ENCODE peak calls at places on chromosome 4, in nine cellular contexts. One of them, this sample, is unnamed.
A peak's percentile ranks its signal among the peaks of the same experiment; 100 is the strongest.

GRCh38 chr4:182863501-182863900 is 53.7 kb downstream of the DCTD start:
- DNase-seq in HCT116: no peak
- DNase-seq in sigmoid colon: no peak
- DNase-seq in breast epithelium: no peak
- DNase-seq in testis: no peak
- DNase-seq in heart left ventricle: no peak
- DNase-seq in IMR-90: no peak
- DNase-seq in tibial nerve: no peak
- DNase-seq in body of pancreas: no peak
- DNase-seq in this sample: no peak

GRCh38 chr4:69984030-69984443 is 11.7 kb upstream of the STATH start:
- DNase-seq in IMR-90: no peak
- DNase-seq in body of pancreas: peak; percentile 67
- DNase-seq in tibial nerve: no peak
- DNase-seq in heart left ventricle: no peak
- DNase-seq in sigmoid colon: peak; percentile 58
- DNase-seq in HCT116: no peak
- DNase-seq in breast epithelium: no peak
- DNase-seq in testis: no peak
- DNase-seq in this sample: no peak

GRCh38 chr4:1971456-1972200 is 37.1 kb downstream of the NELFA start:
- DNase-seq in HCT116: no peak
- DNase-seq in testis: no peak
- DNase-seq in heart left ventricle: no peak
- DNase-seq in breast epithelium: no peak
- DNase-seq in tibial nerve: no peak
- DNase-seq in body of pancreas: no peak
- DNase-seq in sigmoid colon: peak; percentile 44
- DNase-seq in IMR-90: no peak
- DNase-seq in this sample: no peak

GRCh38 chr4:128649575-128650205 is 159.8 kb upstream of the JADE1 start:
- DNase-seq in breast epithelium: no peak
- DNase-seq in testis: no peak
- DNase-seq in IMR-90: peak; percentile 77
- DNase-seq in tibial nerve: no peak
- DNase-seq in heart left ventricle: no peak
- DNase-seq in body of pancreas: peak; percentile 30
- DNase-seq in HCT116: no peak
- DNase-seq in sigmoid colon: no peak
- DNase-seq in this sample: peak; percentile 6

GRCh38 chr4:55378617-55379467 is 16.9 kb upstream of the TMEM165 start:
- DNase-seq in tibial nerve: no peak
- DNase-seq in HCT116: peak; percentile 60
- DNase-seq in IMR-90: no peak
- DNase-seq in testis: no peak
- DNase-seq in sigmoid colon: no peak
- DNase-seq in breast epithelium: peak; percentile 66
- DNase-seq in heart left ventricle: no peak
- DNase-seq in body of pancreas: peak; percentile 76
- DNase-seq in this sample: no peak

GRCh38 chr4:138177278-138177968 is 64.7 kb downstream of the SLC7A11 start:
- DNase-seq in tibial nerve: no peak
- DNase-seq in sigmoid colon: no peak
- DNase-seq in body of pancreas: no peak
- DNase-seq in HCT116: no peak
- DNase-seq in IMR-90: no peak
- DNase-seq in heart left ventricle: no peak
- DNase-seq in breast epithelium: no peak
- DNase-seq in testis: no peak
- DNase-seq in this sample: no peak

GRCh38 chr4:54913751-54914526 is 211.5 kb downstream of the KDR start:
- DNase-seq in body of pancreas: no peak
- DNase-seq in heart left ventricle: no peak
- DNase-seq in HCT116: no peak
- DNase-seq in IMR-90: no peak
- DNase-seq in sigmoid colon: no peak
- DNase-seq in breast epithelium: no peak
- DNase-seq in testis: no peak
- DNase-seq in tibial nerve: no peak
- DNase-seq in this sample: no peak

GRCh38 chr4:7647932-7648812 is 213.4 kb upstream of the PSAPL1 start:
- DNase-seq in HCT116: no peak
- DNase-seq in body of pancreas: no peak
- DNase-seq in sigmoid colon: peak; percentile 70
- DNase-seq in tibial nerve: no peak
- DNase-seq in breast epithelium: no peak
- DNase-seq in IMR-90: peak; percentile 80
- DNase-seq in heart left ventricle: peak; percentile 52
- DNase-seq in testis: no peak
- DNase-seq in this sample: peak; percentile 67

GRCh38 chr4:92305148-92305877 is 1.5 kb downstream of the GRID2 start:
- DNase-seq in breast epithelium: peak; percentile 51
- DNase-seq in HCT116: peak; percentile 22
- DNase-seq in heart left ventricle: peak; percentile 39
- DNase-seq in tibial nerve: no peak
- DNase-seq in body of pancreas: peak; percentile 66
- DNase-seq in sigmoid colon: no peak
- DNase-seq in testis: peak; percentile 71
- DNase-seq in IMR-90: peak; percentile 32
- DNase-seq in this sample: no peak

GRCh38 chr4:89939994-89940393 is 45.3 kb downstream of the MMRN1 start:
- DNase-seq in testis: peak; percentile 43
- DNase-seq in sigmoid colon: no peak
- DNase-seq in tibial nerve: no peak
- DNase-seq in body of pancreas: peak; percentile 56
- DNase-seq in HCT116: no peak
- DNase-seq in heart left ventricle: peak; percentile 30
- DNase-seq in IMR-90: no peak
- DNase-seq in breast epithelium: no peak
- DNase-seq in this sample: no peak

GRCh38 chr4:111283066-111283677 is 660.3 kb upstream of the PITX2 start:
- DNase-seq in HCT116: peak; percentile 65
- DNase-seq in body of pancreas: peak; percentile 76
- DNase-seq in sigmoid colon: peak; percentile 52
- DNase-seq in tibial nerve: peak; percentile 20
- DNase-seq in heart left ventricle: no peak
- DNase-seq in testis: peak; percentile 85
- DNase-seq in IMR-90: peak; percentile 57
- DNase-seq in breast epithelium: peak; percentile 63
- DNase-seq in this sample: peak; percentile 2

GRCh38 chr4:123967360-123967759 is 570.8 kb downstream of the SPRY1 start:
- DNase-seq in heart left ventricle: no peak
- DNase-seq in body of pancreas: no peak
- DNase-seq in sigmoid colon: no peak
- DNase-seq in breast epithelium: no peak
- DNase-seq in tibial nerve: no peak
- DNase-seq in testis: no peak
- DNase-seq in IMR-90: no peak
- DNase-seq in HCT116: no peak
- DNase-seq in this sample: no peak

GRCh38 chr4:130559268-130559667 is 1463.3 kb downstream of the C4orf33 start:
- DNase-seq in body of pancreas: no peak
- DNase-seq in sigmoid colon: no peak
- DNase-seq in HCT116: no peak
- DNase-seq in tibial nerve: no peak
- DNase-seq in heart left ventricle: no peak
- DNase-seq in breast epithelium: no peak
- DNase-seq in testis: no peak
- DNase-seq in IMR-90: no peak
- DNase-seq in this sample: no peak

GRCh38 chr4:170083546-170083945 is 6.2 kb downstream of the AADAT start:
- DNase-seq in heart left ventricle: no peak
- DNase-seq in HCT116: no peak
- DNase-seq in breast epithelium: no peak
- DNase-seq in body of pancreas: no peak
- DNase-seq in tibial nerve: no peak
- DNase-seq in testis: no peak
- DNase-seq in IMR-90: no peak
- DNase-seq in sigmoid colon: no peak
- DNase-seq in this sample: no peak

GRCh38 chr4:17559709-17560048 is 17.3 kb upstream of the LAP3 start:
- DNase-seq in tibial nerve: no peak
- DNase-seq in IMR-90: no peak
- DNase-seq in sigmoid colon: no peak
- DNase-seq in HCT116: no peak
- DNase-seq in body of pancreas: no peak
- DNase-seq in breast epithelium: no peak
- DNase-seq in testis: no peak
- DNase-seq in heart left ventricle: no peak
- DNase-seq in this sample: no peak
- TF ChIP-seq POLR2A in tibial nerve: no peak
- TF ChIP-seq POLR2A in IMR-90: no peak
- TF ChIP-seq POLR2A in sigmoid colon: no peak
- TF ChIP-seq POLR2A in HCT116: no peak
- TF ChIP-seq POLR2A in body of pancreas: no peak
- TF ChIP-seq POLR2A in breast epithelium: no peak
- TF ChIP-seq POLR2A in testis: no peak
- TF ChIP-seq POLR2A in heart left ventricle: no peak
- TF ChIP-seq POLR2A in this sample: no peak

DNA sequence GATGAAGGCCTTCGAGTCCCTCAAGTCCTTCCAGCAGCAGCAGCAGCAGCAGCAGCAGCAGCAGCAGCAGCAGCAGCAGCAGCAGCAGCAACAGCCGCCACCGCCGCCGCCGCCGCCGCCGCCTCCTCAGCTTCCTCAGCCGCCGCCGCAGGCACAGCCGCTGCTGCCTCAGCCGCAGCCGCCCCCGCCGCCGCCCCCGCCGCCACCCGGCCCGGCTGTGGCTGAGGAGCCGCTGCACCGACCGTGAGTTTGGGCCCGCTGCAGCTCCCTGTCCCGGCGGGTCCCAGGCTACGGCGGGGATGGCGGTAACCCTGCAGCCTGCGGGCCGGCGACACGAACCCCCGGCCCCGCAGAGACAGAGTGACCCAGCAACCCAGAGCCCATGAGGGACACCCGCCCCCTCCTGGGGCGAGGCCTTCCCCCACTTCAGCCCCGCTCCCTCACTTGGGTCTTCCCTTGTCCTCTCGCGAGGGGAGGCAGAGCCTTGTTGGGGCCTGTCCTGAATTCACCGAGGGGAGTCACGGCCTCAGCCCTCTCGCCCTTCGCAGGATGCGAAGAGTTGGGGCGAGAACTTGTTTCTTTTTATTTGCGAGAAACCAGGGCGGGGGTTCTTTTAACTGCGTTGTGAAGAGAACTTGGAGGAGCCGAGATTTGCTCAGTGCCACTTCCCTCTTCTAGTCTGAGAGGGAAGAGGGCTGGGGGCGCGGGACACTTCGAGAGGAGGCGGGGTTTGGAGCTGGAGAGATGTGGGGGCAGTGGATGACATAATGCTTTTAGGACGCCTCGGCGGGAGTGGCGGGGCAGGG is 568 bp downstream of the HTT start:
- DNase-seq in IMR-90: peak; percentile 57
- DNase-seq in sigmoid colon: peak; percentile 73
- DNase-seq in HCT116: peak; percentile 27
- DNase-seq in breast epithelium: peak; percentile 63
- DNase-seq in heart left ventricle: peak; percentile 67
- DNase-seq in body of pancreas: peak; percentile 56
- DNase-seq in testis: peak; percentile 86
- DNase-seq in tibial nerve: no peak
- DNase-seq in this sample: peak; percentile 24
- TF ChIP-seq POLR2A in IMR-90: peak; percentile 58
- TF ChIP-seq POLR2A in sigmoid colon: no peak
- TF ChIP-seq POLR2A in HCT116: no peak
- TF ChIP-seq POLR2A in breast epithelium: no peak
- TF ChIP-seq POLR2A in heart left ventricle: no peak
- TF ChIP-seq POLR2A in body of pancreas: no peak
- TF ChIP-seq POLR2A in testis: no peak
- TF ChIP-seq POLR2A in tibial nerve: peak; percentile 8
- TF ChIP-seq POLR2A in this sample: no peak

DNA sequence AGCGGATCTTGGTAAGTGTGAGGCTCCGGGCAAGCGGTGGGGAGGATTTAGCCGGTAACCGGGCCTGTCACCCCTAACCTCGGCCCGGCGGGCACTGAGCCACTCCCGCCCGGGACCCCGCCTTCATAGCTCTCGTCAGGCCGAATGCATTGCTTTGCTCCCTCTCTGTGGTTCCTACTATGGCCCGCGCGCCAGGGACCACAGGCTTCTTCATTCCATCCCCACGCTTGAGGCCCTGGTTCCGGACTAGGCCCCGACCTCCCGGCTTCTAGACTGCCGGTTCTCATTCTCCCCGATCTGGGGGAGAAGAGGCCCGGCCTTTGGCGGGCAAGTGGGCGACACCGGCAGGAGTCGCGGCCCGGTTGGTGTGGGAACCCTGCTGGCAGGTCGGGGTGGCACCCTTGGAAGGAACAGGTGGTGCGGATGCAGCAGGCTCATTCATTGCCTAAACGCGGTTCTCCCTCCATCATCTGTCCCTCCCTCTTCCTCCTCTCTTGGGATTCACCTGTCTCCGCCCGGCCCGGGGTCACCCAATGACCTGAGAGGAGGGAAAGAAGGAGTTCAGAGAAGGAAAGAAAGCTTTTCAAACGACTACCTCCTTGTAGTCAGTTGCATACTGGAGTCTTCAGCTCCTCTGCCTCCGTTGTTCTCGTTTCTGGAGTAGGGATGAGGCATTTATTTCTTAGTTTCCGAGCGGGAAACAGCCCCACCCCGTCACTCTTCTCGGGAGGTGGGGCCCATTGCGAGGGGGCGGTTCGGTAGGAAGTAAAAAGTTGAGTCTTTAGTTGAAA is at the start of gene NDUFC1:
- DNase-seq in breast epithelium: peak; percentile 54
- DNase-seq in body of pancreas: peak; percentile 55
- DNase-seq in IMR-90: peak; percentile 35
- DNase-seq in sigmoid colon: peak; percentile 77
- DNase-seq in HCT116: no peak
- DNase-seq in testis: peak; percentile 79
- DNase-seq in tibial nerve: no peak
- DNase-seq in heart left ventricle: peak; percentile 50
- DNase-seq in this sample: no peak
- TF ChIP-seq POLR2A in breast epithelium: no peak
- TF ChIP-seq POLR2A in body of pancreas: no peak
- TF ChIP-seq POLR2A in IMR-90: peak; percentile 19
- TF ChIP-seq POLR2A in sigmoid colon: no peak
- TF ChIP-seq POLR2A in HCT116: peak; percentile 45
- TF ChIP-seq POLR2A in testis: no peak
- TF ChIP-seq POLR2A in tibial nerve: no peak
- TF ChIP-seq POLR2A in heart left ventricle: no peak
- TF ChIP-seq POLR2A in this sample: peak; percentile 10

GRCh38 chr4:75514131-75514948 is at the start of the genes RCHY1 and THAP6:
- DNase-seq in IMR-90: peak; percentile 93
- DNase-seq in tibial nerve: peak; percentile 90
- DNase-seq in breast epithelium: peak; percentile 94
- DNase-seq in heart left ventricle: peak; percentile 97
- DNase-seq in testis: peak; percentile 98
- DNase-seq in body of pancreas: peak; percentile 96
- DNase-seq in HCT116: peak; percentile 96
- DNase-seq in sigmoid colon: peak; percentile 98
- DNase-seq in this sample: peak; percentile 41
- TF ChIP-seq POLR2A in IMR-90: peak; percentile 93
- TF ChIP-seq POLR2A in tibial nerve: no peak
- TF ChIP-seq POLR2A in breast epithelium: peak; percentile 92
- TF ChIP-seq POLR2A in heart left ventricle: peak; percentile 83
- TF ChIP-seq POLR2A in testis: no peak
- TF ChIP-seq POLR2A in body of pancreas: peak; percentile 73
- TF ChIP-seq POLR2A in HCT116: peak; percentile 66
- TF ChIP-seq POLR2A in sigmoid colon: no peak
- TF ChIP-seq POLR2A in this sample: peak; percentile 85

This sample was measured in H54.